ENCODE peak calls at places on chromosome 19, in eight cellular contexts. N is nucleus accumbens; D is foreskin fibroblast; E is fibroblast of villous mesenchyme; W is stimulated activated CD4-positive, alpha-beta T cell treated with anti-CD3 and anti-CD28 coated beads, Interleukin-15, amount 100 ng/mL, for 1 hour; Y is fibroblast of the aortic adventitia; V is mammary epithelial cell; Z is T-helper 1 cell. S is an unnamed sample.

GRCh38 chr19:3310280-3310679 is 56.1 kb upstream of the NFIC start:
- DNase-seq in Y (no peak), D (no peak), N (no peak), W (no peak), Z (no peak), E (no peak), V (no peak), S (no peak)

GRCh38 chr19:48798937-48799336 is 11.9 kb downstream of the BCAT2 start:
- DNase-seq in Z (no peak), E (peak; percentile 13), W (no peak), Y (no peak), D (peak; percentile 27), V (no peak), N (no peak), S (peak; percentile 24)

GRCh38 chr19:35495107-35496064 is 5.1 kb upstream of the KRTDAP start:
- DNase-seq in N (peak; percentile 35), D (peak; percentile 85), V (peak; percentile 57), W (peak; percentile 42), E (peak; percentile 63), Z (peak; percentile 55), Y (peak; percentile 63), S (peak; percentile 75)

GRCh38 chr19:23999821-24000610 is 85.3 kb downstream of the ZNF726 start:
- DNase-seq in W (no peak), V (peak; percentile 74), N (no peak), Y (no peak), Z (no peak), E (no peak), D (no peak), S (peak; percentile 40)

GRCh38 chr19:409515-410242 is 732 bp upstream of the C2CD4C start:
- DNase-seq in Y (no peak), E (no peak), D (peak; percentile 17), V (no peak), Z (no peak), N (no peak), W (no peak), S (no peak)

GRCh38 chr19:48501446-48501960 is 10.1 kb downstream of the LMTK3 start:
- DNase-seq in W (no peak), N (no peak), Y (no peak), Z (peak; percentile 65), V (peak; percentile 93), E (no peak), D (no peak), S (peak; percentile 97)

GRCh38 chr19:35935911-35936737 is at the start of gene LRFN3:
- DNase-seq in N (peak; percentile 57), W (peak; percentile 26), Z (peak; percentile 35), Y (peak; percentile 58), D (peak; percentile 90), V (peak; percentile 63), E (peak; percentile 73), S (peak; percentile 83)

GRCh38 chr19:2477732-2478191 is 1.8 kb downstream of the GADD45B start:
- DNase-seq in N (no peak), Z (peak; percentile 25), Y (peak; percentile 66), V (no peak), E (peak; percentile 55), W (no peak), D (peak; percentile 51), S (peak; percentile 40)

GRCh38 chr19:31113250-31113685 is 236.0 kb downstream of the TSHZ3 start:
- DNase-seq in W (no peak), E (peak; percentile 83), Z (no peak), V (no peak), Y (peak; percentile 41), N (no peak), D (peak; percentile 35), S (no peak)

GRCh38 chr19:41997121-41997850 is 3.3 kb upstream of the ATP1A3 start:
- DNase-seq in N (no peak), D (peak; percentile 73), Y (peak; percentile 38), V (peak; percentile 23), Z (peak; percentile 27), W (no peak), E (peak; percentile 35), S (peak; percentile 54)

GRCh38 chr19:23071087-23071511 is 45.7 kb upstream of the ZNF730 start:
- DNase-seq in N (peak; percentile 0), W (no peak), V (no peak), Z (no peak), Y (peak; percentile 3), D (peak; percentile 67), E (peak; percentile 29), S (no peak)

GRCh38 chr19:41356984-41357739 is 3.4 kb upstream of the TGFB1 start:
- DNase-seq in E (no peak), N (no peak), W (no peak), Z (no peak), V (no peak), D (no peak), Y (no peak), S (no peak)

GRCh38 chr19:4581381-4582111 is 22.1 kb upstream of the SEMA6B start:
- DNase-seq in Z (no peak), D (peak; percentile 49), W (no peak), N (no peak), V (peak; percentile 15), E (no peak), Y (peak; percentile 35), S (peak; percentile 41)

GRCh38 chr19:55657004-55657747 is 2.3 kb downstream of the U2AF2 start:
- DNase-seq in W (no peak), D (peak; percentile 40), V (peak; percentile 74), E (no peak), N (no peak), Z (no peak), Y (no peak), S (peak; percentile 45)

GRCh38 chr19:862529-863304 is 3.3 kb downstream of the CFD start:
- DNase-seq in E (peak; percentile 60), Y (no peak), V (peak; percentile 37), Z (peak; percentile 83), N (no peak), W (peak; percentile 67), D (peak; percentile 72), S (peak; percentile 71)

GRCh38 chr19:17847538-17848366 is at the start of gene JAK3:
- DNase-seq in N (peak; percentile 21), W (peak; percentile 78), Y (peak; percentile 64), V (no peak), D (peak; percentile 80), Z (peak; percentile 78), E (peak; percentile 72), S (peak; percentile 44)

GRCh38 chr19:31347828-31348314 is 1.4 kb downstream of the TSHZ3 start:
- DNase-seq in Y (peak; percentile 66), Z (no peak), N (no peak), W (no peak), D (peak; percentile 55), V (no peak), E (peak; percentile 71), S (no peak)

GRCh38 chr19:8578642-8579265 is 1.5 kb upstream of the MYO1F start:
- DNase-seq in Y (peak; percentile 68), E (peak; percentile 63), D (peak; percentile 78), W (peak; percentile 63), Z (peak; percentile 83), V (peak; percentile 37), N (peak; percentile 29), S (peak; percentile 27)

GRCh38 chr19:2543463-2544442 is 67.8 kb downstream of the GADD45B start:
- DNase-seq in E (peak; percentile 99), V (peak; percentile 96), N (peak; percentile 81), W (peak; percentile 51), Z (peak; percentile 26), D (peak; percentile 99), Y (peak; percentile 96), S (peak; percentile 97)

GRCh38 chr19:55391702-55392615 is 6.2 kb downstream of the RPL28 start:
- DNase-seq in Z (no peak), E (peak; percentile 67), W (no peak), Y (no peak), V (peak; percentile 48), N (no peak), D (peak; percentile 64), S (peak; percentile 79)

GRCh38 chr19:57803594-57804325 is 11.0 kb downstream of the ZNF552 start:
- DNase-seq in V (peak; percentile 67), E (peak; percentile 84), N (no peak), Y (peak; percentile 66), W (no peak), D (peak; percentile 59), Z (no peak), S (peak; percentile 67)

GRCh38 chr19:41701401-41702075 is 6.9 kb upstream of the CEACAM5 start:
- DNase-seq in N (no peak), V (no peak), Z (no peak), W (no peak), E (no peak), Y (no peak), D (no peak), S (no peak)

GRCh38 chr19:17867087-17867486 is 4.7 kb upstream of the SLC5A5 start:
- DNase-seq in N (no peak), Y (no peak), D (no peak), V (no peak), Z (no peak), W (no peak), E (no peak), S (no peak)

S was measured in epithelial cell of esophagus.